ENCODE peak calls at places on chromosomes 5 and 9, in seven cellular contexts. K is coronary artery, J is astrocyte, T is GM23338, O is uterus, H is BE2C, U is fibroblast of pulmonary artery. E is an unnamed sample.

GRCh38 chr9:135680091-135680490 is 17.0 kb downstream of the LCN9 start:
- DNase-seq in K (no peak), J (no peak), T (no peak), O (no peak), H (no peak), U (no peak), E (no peak)

GRCh38 chr9:134483361-134484184 is 157.3 kb downstream of the RXRA start:
- DNase-seq in K (no peak), J (no peak), T (no peak), O (no peak), H (peak), U (no peak), E (no peak)

GRCh38 chr5:120690621-120691407 is 226.7 kb downstream of the PRR16 start:
- DNase-seq in K (no peak), J (no peak), T (no peak), O (no peak), H (no peak), U (no peak), E (no peak)

GRCh38 chr5:131275996-131276535 is 12.2 kb downstream of the CDC42SE2 start:
- DNase-seq in K (no peak), J (no peak), T (no peak), O (no peak), H (no peak), U (no peak), E (no peak)

GRCh38 chr5:20041326-20041977 is 53.5 kb upstream of the CDH18 start:
- DNase-seq in K (no peak), J (peak), T (no peak), O (no peak), H (no peak), U (peak), E (peak)

GRCh38 chr5:95093211-95093610 is 191.7 kb downstream of the MCTP1 start:
- DNase-seq in K (no peak), J (no peak), T (peak), O (no peak), H (no peak), U (no peak), E (no peak)

GRCh38 chr5:4480528-4481404 is 659.4 kb upstream of the ADAMTS16 start:
- DNase-seq in K (no peak), J (no peak), T (no peak), O (no peak), H (no peak), U (no peak), E (no peak)

GRCh38 chr5:94901071-94901979 is 282.9 kb downstream of the SLF1 start:
- DNase-seq in K (no peak), J (peak), T (no peak), O (no peak), H (no peak), U (peak), E (peak)

GRCh38 chr9:70902171-70902570 is 219.2 kb downstream of the TRPM3 start:
- DNase-seq in K (no peak), J (peak), T (no peak), O (no peak), H (no peak), U (peak), E (peak)

GRCh38 chr9:116466289-116467012 is 220.7 kb upstream of the TRIM32 start:
- DNase-seq in K (no peak), J (no peak), T (no peak), O (no peak), H (no peak), U (peak), E (peak)

GRCh38 chr9:33782395-33783152 is 12.8 kb upstream of the PRSS3 start:
- DNase-seq in K (no peak), J (peak), T (no peak), O (no peak), H (no peak), U (peak), E (peak)

GRCh38 chr5:65268520-65268919 is 213.2 kb downstream of the ADAMTS6 start:
- DNase-seq in K (no peak), J (no peak), T (no peak), O (peak), H (no peak), U (no peak), E (peak)

GRCh38 chr9:88313364-88314220 is 74.7 kb upstream of the SPIN1 start:
- DNase-seq in K (no peak), J (no peak), T (peak), O (no peak), H (no peak), U (no peak), E (no peak)

GRCh38 chr5:73783823-73784222 is 157.8 kb downstream of the ARHGEF28 start:
- DNase-seq in K (no peak), J (peak), T (no peak), O (no peak), H (no peak), U (peak), E (peak)

DNA sequence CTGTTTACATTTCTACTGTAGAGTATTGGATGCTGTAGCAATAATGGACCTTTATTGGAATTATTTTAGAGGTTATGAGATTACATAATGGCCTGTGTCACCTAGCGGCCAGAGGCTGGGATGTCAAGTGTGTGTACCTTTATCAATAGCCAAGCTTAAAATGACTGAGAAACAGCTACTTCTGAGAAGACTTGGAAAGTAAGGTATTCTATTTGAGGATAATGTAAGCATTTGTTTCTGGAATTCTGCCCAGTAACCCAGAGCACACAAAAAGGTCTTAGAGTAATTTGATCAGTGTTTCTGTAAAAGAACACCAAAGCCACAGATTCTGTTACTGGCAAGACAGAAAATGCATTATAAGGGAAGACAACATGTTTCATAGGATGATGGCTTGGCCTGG is 116.8 kb downstream of the MACIR start:
- DNase-seq in K (no peak), J (peak), T (no peak), O (no peak), H (no peak), U (peak), E (peak)
- TF ChIP-seq CTCF in K (no peak), J (peak), T (peak), O (no peak), H (peak), U (peak), E (no peak)

GRCh38 chr5:78594014-78594413 is 54.6 kb downstream of the LHFPL2 start:
- DNase-seq in K (no peak), J (no peak), T (no peak), O (no peak), H (no peak), U (no peak), E (peak)
- H3K4me3 ChIP-seq in K (no peak), J (no peak), T (no peak), O (no peak), H (no peak), U (no peak), E (no peak)

GRCh38 chr5:147225938-147226337 is 8.9 kb upstream of the STK32A start:
- DNase-seq in K (no peak), J (no peak), T (peak), O (no peak), H (no peak), U (no peak), E (no peak)

GRCh38 chr5:147223343-147223742 is 11.5 kb upstream of the STK32A start:
- DNase-seq in K (no peak), J (peak), T (no peak), O (no peak), H (no peak), U (no peak), E (no peak)

GRCh38 chr5:147226512-147226911 is 8.3 kb upstream of the STK32A start:
- DNase-seq in K (no peak), J (no peak), T (no peak), O (no peak), H (no peak), U (no peak), E (no peak)

DNA sequence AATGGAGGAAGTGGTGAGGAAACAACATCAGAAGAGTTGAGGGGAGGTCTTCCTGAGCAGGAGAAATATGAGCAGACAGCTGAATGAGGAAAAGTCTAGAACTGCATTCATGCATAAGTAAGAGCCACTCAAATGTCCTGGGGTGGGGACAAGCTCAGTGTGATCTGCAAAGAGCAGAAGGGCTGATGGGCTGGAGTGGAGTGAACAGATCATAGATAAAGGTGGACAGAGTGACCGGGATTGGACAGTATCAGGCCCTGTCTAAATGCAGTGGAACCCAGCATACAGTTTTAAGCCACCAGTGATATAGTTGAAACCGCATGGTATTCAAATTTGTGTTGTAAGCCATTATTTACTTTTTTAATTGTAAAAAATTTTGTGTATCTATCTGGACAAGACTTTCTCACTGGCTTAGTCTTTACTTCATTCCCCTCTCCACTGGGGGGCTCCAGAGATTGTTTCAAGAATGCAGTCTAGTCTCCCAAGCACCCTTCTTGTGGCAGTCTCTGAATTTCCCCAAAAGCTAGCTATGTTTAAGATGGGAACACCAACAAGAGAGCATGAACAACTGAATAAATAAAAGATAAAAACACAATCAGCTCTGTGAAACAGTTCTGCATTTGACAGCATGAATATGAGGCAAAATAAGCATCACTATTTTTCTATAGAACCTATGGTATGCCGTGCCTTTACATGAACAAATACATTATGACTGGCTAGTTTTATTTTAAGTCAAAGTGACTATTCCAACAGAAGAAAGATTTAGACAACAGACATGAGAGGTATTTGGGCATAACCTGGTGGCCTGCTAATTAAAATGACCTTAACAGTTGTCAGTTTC is 10.7 kb upstream of the STK32A start:
- DNase-seq in K (no peak), J (peak), T (peak), O (no peak), H (peak), U (peak), E (peak)
- TF ChIP-seq CTCF in K (peak), J (peak), T (peak), O (peak), H (peak), U (peak), E (peak)

DNA sequence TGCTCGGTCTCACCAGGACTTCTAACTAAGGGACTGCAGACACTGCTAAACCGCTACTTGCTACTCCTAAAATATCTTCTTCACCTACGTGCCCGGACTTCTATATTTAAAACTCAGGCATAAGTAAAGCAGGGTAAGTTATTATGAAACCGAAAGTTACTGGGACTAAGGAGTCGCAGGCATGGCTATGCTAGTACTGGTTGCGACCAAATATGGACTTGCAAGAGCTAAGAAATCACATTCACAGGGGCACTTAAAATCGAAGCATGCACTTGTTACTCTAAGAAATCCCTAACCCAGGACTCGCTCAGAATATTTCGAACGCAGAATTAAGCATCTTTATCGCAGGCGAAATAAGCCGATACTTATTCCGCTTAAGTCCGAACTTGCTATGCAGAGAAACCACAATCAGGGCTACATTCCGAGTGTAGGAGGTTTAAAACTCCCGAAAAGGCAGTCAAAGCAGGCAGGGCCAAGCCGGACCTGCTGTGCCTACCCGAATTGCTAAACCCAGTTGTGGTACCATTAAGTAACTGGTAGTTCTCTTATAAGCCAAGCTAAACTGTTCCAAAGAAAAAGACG is 2.1 kb downstream of the ANXA2R start:
- DNase-seq in K (no peak), J (peak), T (peak), O (no peak), H (no peak), U (peak), E (peak)
- H3K4me3 ChIP-seq in K (peak), J (peak), T (peak), O (no peak), H (peak), U (peak), E (peak)

E was measured in fibroblast of the aortic adventitia.